ENCODE peak calls at places on chromosomes 6 and 20, in four cellular contexts. P is BJ, R is endothelial cell of umbilical vein, B is lower leg skin. C is an unnamed sample.

GRCh38 chr6:134223761-134224445 is 94.0 kb downstream of the SGK1 start:
- DNase-seq in P (no peak), R (no peak), B (no peak), C (no peak)

GRCh38 chr6:147724454-147724853 is 216.0 kb downstream of the SAMD5 start:
- DNase-seq in P (no peak), R (no peak), B (no peak), C (no peak)

GRCh38 chr6:38352636-38353035 is 287.1 kb downstream of the BTBD9 start:
- DNase-seq in P (no peak), R (no peak), B (no peak), C (no peak)

GRCh38 chr6:112539355-112539754 is 192.2 kb downstream of the RFPL4B start:
- DNase-seq in P (peak; percentile 31), R (no peak), B (no peak), C (no peak)

GRCh38 chr20:37480915-37481314 is 40.1 kb upstream of the NNAT start:
- DNase-seq in P (no peak), R (no peak), B (peak; percentile 13), C (no peak)

GRCh38 chr20:49344975-49345374 is 67.1 kb upstream of the ZNFX1 start:
- DNase-seq in P (peak; percentile 92), R (peak; percentile 63), B (peak; percentile 91), C (no peak)

GRCh38 chr6:106145741-106146227 is 59.6 kb downstream of the PRDM1 start:
- DNase-seq in P (no peak), R (no peak), B (peak; percentile 72), C (peak; percentile 58)

GRCh38 chr20:4341804-4342560 is 326.6 kb upstream of the RNF24 start:
- DNase-seq in P (peak; percentile 83), R (no peak), B (no peak), C (no peak)

GRCh38 chr20:39874049-39874893 is 814.8 kb downstream of the MAFB start:
- DNase-seq in P (no peak), R (peak; percentile 90), B (peak; percentile 89), C (peak; percentile 24)

GRCh38 chr6:159832941-159833340 is 32.9 kb downstream of the PNLDC1 start:
- DNase-seq in P (no peak), R (no peak), B (peak; percentile 50), C (no peak)

GRCh38 chr6:159830481-159831372 is 30.7 kb downstream of the PNLDC1 start:
- DNase-seq in P (no peak), R (no peak), B (no peak), C (no peak)

GRCh38 chr6:159833997-159834601 is 34.0 kb downstream of the PNLDC1 start:
- DNase-seq in P (no peak), R (no peak), B (peak; percentile 25), C (no peak)

GRCh38 chr6:159831373-159831679 is 31.2 kb downstream of the PNLDC1 start:
- DNase-seq in P (no peak), R (no peak), B (no peak), C (no peak)

DNA sequence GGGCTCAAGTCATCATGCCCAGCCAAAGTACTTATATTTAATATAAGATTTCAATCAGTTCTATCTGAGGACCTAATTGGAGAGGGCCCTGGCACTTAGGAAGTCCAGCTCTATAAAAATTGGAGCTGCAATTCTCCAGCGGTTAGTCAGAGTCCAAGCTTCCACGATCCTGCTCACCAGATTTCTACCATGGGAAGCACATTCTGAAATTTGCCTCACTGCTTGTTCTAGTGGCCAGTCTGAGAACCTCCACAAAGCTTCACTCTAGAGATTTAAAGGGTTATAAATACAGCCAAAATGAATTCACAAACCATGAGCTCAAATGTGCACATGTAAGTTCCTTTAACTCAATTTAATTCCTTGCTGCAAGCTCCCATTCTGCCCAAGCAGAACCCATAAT is 33.5 kb downstream of the PNLDC1 start:
- DNase-seq in P (peak; percentile 65), R (no peak), B (no peak), C (no peak)
- TF ChIP-seq CTCF in P (peak; percentile 52), R (no peak), B (no peak), C (no peak)

GRCh38 chr6:18510644-18511033 is 123.5 kb downstream of the RNF144B start:
- DNase-seq in P (no peak), R (no peak), B (no peak), C (no peak)
- H3K4me3 ChIP-seq in P (no peak overlapping the region), R (no peak overlapping the region), B (no peak overlapping the region), C (no peak overlapping the region)

GRCh38 chr20:19683822-19684221 is 74.2 kb upstream of the RIN2 start:
- DNase-seq in P (no peak), R (no peak), B (no peak), C (no peak)

GRCh38 chr20:19691125-19691524 is 66.9 kb upstream of the RIN2 start:
- DNase-seq in P (no peak), R (no peak), B (peak; percentile 56), C (no peak)

GRCh38 chr20:19692100-19692499 is 66.0 kb upstream of the RIN2 start:
- DNase-seq in P (no peak), R (no peak), B (no peak), C (no peak)

GRCh38 chr20:19690462-19690861 is 67.6 kb upstream of the RIN2 start:
- DNase-seq in P (no peak), R (no peak), B (peak; percentile 25), C (no peak)

DNA sequence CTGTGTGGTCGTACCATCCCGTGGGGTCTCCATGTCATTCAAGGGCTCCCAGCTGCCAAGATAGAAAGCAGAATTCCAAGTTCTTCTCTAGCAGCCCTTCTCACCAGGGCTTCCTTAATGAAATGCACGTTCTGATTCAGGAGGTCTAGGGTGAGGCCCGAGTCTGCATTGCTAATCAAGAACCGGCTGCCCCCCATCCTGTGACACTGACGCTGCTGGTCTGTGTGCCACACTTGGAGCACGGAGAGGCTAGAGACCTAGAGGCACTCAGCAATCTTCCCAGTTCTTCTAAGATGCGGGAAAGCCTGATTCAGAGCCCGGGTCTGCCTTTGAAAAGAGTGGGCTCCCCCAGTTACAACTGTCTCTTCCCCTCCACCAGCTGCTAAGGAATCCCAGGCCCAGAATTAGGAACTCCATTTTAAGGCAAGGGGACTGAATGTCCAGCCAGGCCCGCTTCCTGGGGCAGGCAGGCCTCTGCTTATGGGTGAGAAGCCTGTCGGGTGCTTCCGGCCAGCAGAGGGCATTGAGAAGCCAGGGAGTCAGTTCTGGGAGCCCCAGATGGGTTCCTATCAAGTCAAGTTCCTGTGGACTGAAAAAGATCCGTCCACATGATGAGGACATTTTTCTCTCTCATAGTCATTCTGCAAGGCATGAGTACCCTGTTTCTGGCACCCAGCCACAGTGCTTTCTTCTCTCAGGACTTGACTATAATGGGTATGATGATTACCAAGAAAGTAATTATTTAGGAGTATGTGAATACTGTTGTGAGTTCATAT is 69.8 kb upstream of the RIN2 start:
- DNase-seq in P (peak; percentile 61), R (peak; percentile 60), B (peak; percentile 90), C (no peak)
- TF ChIP-seq CTCF in P (peak; percentile 88), R (peak; percentile 67), B (no peak), C (peak; percentile 38)

GRCh38 chr6:73642530-73642929 is 11.3 kb downstream of the SLC17A5 start:
- DNase-seq in P (no peak), R (no peak), B (no peak), C (no peak)
- H3K4me3 ChIP-seq in P (no peak overlapping the region), R (no peak overlapping the region), B (no peak overlapping the region), C (no peak overlapping the region)